ENCODE peak calls at places on chromosome 19, in eight cellular contexts. Y is fibroblast of lung; Z is astrocyte; Q is ovary; G is CD4-positive, alpha-beta memory T cell; S is stomach; X is OCI-LY7; W is osteoblast. E is an unnamed sample.

GRCh38 chr19:52585101-52585500 is 15.0 kb downstream of the ZNF701 start:
- DNase-seq in Z (no peak), Y (no peak), X (no peak), W (no peak), S (no peak), Q (no peak), G (no peak), E (no peak)

GRCh38 chr19:13095934-13096890 is 6.4 kb downstream of the LYL1 start:
- DNase-seq in X (peak; percentile 42), G (peak; percentile 39), S (no peak), Z (no peak), W (peak; percentile 88), Y (no peak), Q (peak; percentile 56), E (no peak)

GRCh38 chr19:32421589-32422361 is 16.2 kb downstream of the DPY19L3 start:
- DNase-seq in G (no peak), S (no peak), Q (no peak), Z (no peak), X (peak; percentile 18), Y (no peak), W (no peak), E (no peak)

GRCh38 chr19:8034178-8034525 is 18.4 kb upstream of the CCL25 start:
- DNase-seq in Y (no peak), S (no peak), G (no peak), Q (no peak), X (no peak), W (no peak), Z (no peak), E (no peak)

GRCh38 chr19:54708781-54709180 is 15.5 kb upstream of the KIR3DL3 start:
- DNase-seq in W (no peak), X (no peak), Z (no peak), Y (no peak), Q (no peak), S (no peak), G (no peak), E (no peak)

GRCh38 chr19:6490134-6490533 is 8.5 kb upstream of the DENND1C start:
- DNase-seq in Y (no peak), W (no peak), Q (no peak), Z (no peak), X (no peak), S (no peak), G (no peak), E (no peak)

GRCh38 chr19:53432088-53432661 is 391 bp downstream of the ZNF761 start:
- DNase-seq in S (peak; percentile 27), Y (peak; percentile 6), X (peak; percentile 15), Z (no peak), W (peak; percentile 83), Q (peak; percentile 30), G (peak; percentile 50), E (no peak)

GRCh38 chr19:44025217-44025936 is at the start of gene ZNF222:
- DNase-seq in G (peak; percentile 84), W (peak; percentile 92), Z (peak; percentile 92), Y (peak; percentile 93), X (no peak), S (peak; percentile 83), Q (peak; percentile 71), E (peak; percentile 56)

GRCh38 chr19:17933414-17934129 is 757 bp downstream of the CCDC124 start:
- DNase-seq in X (no peak), Q (no peak), Z (peak; percentile 29), S (no peak), G (no peak), Y (peak; percentile 48), W (peak; percentile 76), E (no peak)

GRCh38 chr19:34145741-34146202 is 26.5 kb upstream of the LSM14A start:
- DNase-seq in Z (peak; percentile 6), Y (peak; percentile 24), G (peak; percentile 60), W (no peak), X (peak; percentile 71), Q (peak; percentile 20), S (peak; percentile 54), E (peak; percentile 7)

GRCh38 chr19:58356236-58356970 is 3.1 kb upstream of the A1BG start:
- DNase-seq in W (peak; percentile 75), Y (no peak), X (no peak), S (no peak), Z (no peak), G (peak; percentile 50), Q (no peak), E (no peak)

GRCh38 chr19:3670796-3671679 is 29.2 kb downstream of the PIP5K1C start:
- DNase-seq in S (peak; percentile 30), Y (peak; percentile 70), G (peak; percentile 25), X (no peak), W (peak; percentile 99), Q (peak; percentile 90), Z (peak; percentile 54), E (no peak)

GRCh38 chr19:29370276-29370675 is 155.5 kb upstream of the VSTM2B start:
- DNase-seq in W (no peak), G (no peak), X (no peak), Y (no peak), Z (no peak), Q (no peak), S (no peak), E (no peak)

GRCh38 chr19:55640043-55640576 is 692 bp upstream of the ZNF580 start:
- DNase-seq in Q (peak; percentile 65), Y (peak; percentile 76), X (peak; percentile 41), S (peak; percentile 71), G (peak; percentile 73), Z (peak; percentile 61), W (peak; percentile 96), E (peak; percentile 55)

GRCh38 chr19:14078406-14078805 is 5.8 kb downstream of the MISP3 start:
- DNase-seq in W (peak; percentile 85), Y (no peak), G (no peak), Q (no peak), S (no peak), Z (no peak), X (no peak), E (no peak)

GRCh38 chr19:18741124-18741493 is 50.0 kb downstream of the COMP start:
- DNase-seq in S (no peak), Z (no peak), Y (no peak), W (no peak), G (no peak), Q (no peak), X (no peak), E (no peak)

GRCh38 chr19:38706792-38707511 is 37.3 kb downstream of the CAPN12 start:
- DNase-seq in Y (no peak), Q (no peak), S (no peak), X (no peak), W (peak; percentile 82), Z (no peak), G (no peak), E (no peak)
- H3K4me1 ChIP-seq in Y (peaks cover 43% of the 10 kb centered on the region), Q (peaks cover 9% of the 10 kb centered on the region), S (peaks cover 96% of the 10 kb centered on the region), X (no peaks in the 10 kb centered on the region), W (peaks cover 42% of the 10 kb centered on the region), Z (peaks cover 54% of the 10 kb centered on the region), G (no peaks in the 10 kb centered on the region), E (no peaks in the 10 kb centered on the region)

GRCh38 chr19:39428309-39429112 is 7.2 kb downstream of the RPS16 start:
- DNase-seq in W (peak; percentile 98), Z (peak; percentile 91), Q (peak; percentile 84), X (no peak), Y (peak; percentile 95), G (no peak), S (peak; percentile 52), E (no peak)
- H3K27ac ChIP-seq in W (peak overlapping the region; percentile 99), Z (peak overlapping the region; percentile 99), Q (peak overlapping the region; percentile 71), X (no peak overlapping the region), Y (peak overlapping the region; percentile 94), G (no peak overlapping the region), S (peak overlapping the region; percentile 75), E (no peak overlapping the region)

GRCh38 chr19:49801401-49801888 is 11.6 kb downstream of the FUZ start:
- DNase-seq in Z (no peak), G (no peak), W (no peak), X (no peak), Q (no peak), Y (no peak), S (no peak), E (no peak)
- H3K4me3 ChIP-seq in Z (no peak overlapping the region), G (no peak overlapping the region), W (no peak overlapping the region), X (no peak overlapping the region), Q (peak overlapping the region; percentile 35), Y (peak overlapping the region; percentile 10), S (peak overlapping the region; percentile 41), E (no peak overlapping the region)

DNA sequence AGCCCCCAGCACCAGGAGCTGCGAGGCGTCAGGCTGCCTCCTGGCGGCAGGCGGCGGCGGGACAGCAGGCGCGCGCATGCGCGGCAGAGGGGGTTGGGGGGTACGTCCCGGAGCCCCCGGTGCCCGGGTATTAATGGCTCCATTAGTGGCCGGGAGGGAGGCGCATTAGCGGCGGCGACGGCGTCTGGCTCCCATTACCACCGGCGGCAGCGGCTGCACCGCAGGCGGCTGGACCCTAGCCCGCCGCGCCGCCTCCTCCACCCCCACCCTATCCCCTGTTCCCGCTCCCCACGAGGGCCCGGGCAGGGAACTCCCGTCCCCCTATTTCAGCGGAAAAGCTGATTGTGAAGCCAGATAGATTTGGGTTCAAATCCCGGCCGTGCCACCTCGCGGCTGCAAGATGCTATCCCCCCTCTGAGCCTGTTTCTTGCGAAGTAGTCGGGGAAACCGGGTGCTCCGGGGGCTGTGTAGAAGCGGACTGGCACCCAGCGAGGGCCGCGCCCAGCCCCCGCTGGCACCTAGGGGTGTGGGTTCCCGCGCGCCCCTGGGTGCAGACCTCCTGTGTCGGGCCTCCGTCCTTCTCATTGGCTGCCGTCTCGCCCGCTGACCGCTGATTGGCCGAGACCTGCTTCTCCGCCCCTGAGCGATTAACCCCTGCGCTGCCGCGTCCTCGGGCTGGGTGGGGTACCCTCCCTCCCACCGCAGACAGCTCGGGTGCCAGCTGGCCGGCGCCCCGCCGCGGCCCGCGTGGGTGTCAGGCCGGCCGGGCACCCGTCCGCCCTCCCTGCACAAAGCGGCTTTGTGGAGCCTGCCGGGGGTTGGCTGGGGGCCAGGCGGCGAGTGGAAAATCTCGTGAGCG is 11.1 kb downstream of the CIC start:
- DNase-seq in Q (peak; percentile 96), G (peak; percentile 87), Z (peak; percentile 82), X (peak; percentile 97), Y (peak; percentile 91), S (peak; percentile 88), W (peak; percentile 100), E (peak; percentile 78)
- H3K4me1 ChIP-seq in Q (peaks cover 22% of the 10 kb centered on the region), G (peaks cover 59% of the 10 kb centered on the region), Z (peaks cover 66% of the 10 kb centered on the region), X (peaks cover 43% of the 10 kb centered on the region), Y (peaks cover 39% of the 10 kb centered on the region), S (peaks cover 92% of the 10 kb centered on the region), W (peaks cover 66% of the 10 kb centered on the region), E (peaks cover 42% of the 10 kb centered on the region)

DNA sequence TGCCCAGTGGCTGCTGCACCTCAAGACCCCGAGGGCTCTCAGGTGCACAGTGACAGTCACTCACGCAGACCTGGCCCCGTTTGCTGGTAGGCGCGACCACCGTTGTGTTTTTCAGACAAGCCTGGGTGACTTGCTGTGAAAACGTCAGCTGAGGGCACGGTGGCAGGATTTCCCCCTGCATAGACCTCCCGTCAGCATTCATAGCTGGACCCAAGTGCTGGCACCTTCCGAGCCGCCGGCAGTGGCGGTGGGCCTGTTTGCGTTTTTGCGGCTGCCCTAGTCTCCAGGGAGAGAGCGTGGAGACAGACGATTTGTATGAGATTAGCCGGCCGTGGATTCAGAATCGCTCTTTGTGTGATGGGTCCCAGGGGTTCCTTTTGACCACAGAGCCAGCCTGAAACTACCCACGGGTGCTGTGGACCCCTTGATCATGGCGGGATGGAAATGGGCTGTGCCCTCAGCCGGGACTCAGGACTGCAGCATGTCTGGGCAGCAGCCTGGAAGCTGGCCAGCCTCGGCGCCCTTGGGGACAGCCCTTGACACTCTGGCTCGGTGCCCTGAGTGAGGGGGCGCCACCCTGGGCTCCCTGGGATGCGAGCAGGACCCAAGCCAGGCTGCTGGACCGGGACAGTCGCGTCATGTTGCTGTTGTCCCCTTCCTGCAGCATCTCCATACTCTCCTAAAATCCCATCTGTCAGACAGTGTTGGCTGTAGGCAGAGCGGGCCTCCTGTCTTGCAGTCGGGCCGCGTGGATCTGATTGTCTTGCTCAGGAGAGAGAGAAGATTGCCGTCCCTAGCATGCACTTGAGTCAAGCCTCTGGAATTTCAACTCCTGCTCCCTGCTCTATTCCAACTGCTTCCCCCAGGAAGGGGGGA is 8.6 kb downstream of the KDM4B start:
- DNase-seq in Z (peak; percentile 95), Q (peak; percentile 66), X (no peak), S (peak; percentile 34), W (peak; percentile 97), G (no peak), Y (peak; percentile 97), E (no peak)
- H3K27ac ChIP-seq in Z (peak overlapping the region; percentile 76), Q (peak overlapping the region; percentile 82), X (no peak overlapping the region), S (peak overlapping the region; percentile 90), W (peak overlapping the region; percentile 65), G (no peak overlapping the region), Y (peak overlapping the region; percentile 92), E (no peak overlapping the region)

E was measured in effector memory CD4-positive, alpha-beta T cell.